ENCODE peak calls at places on chromosome 5, in six cellular contexts. M, O, C, B, Q and V are unnamed samples. For H3K4me1, the result is how much of the 10 kb centered on the place peaks cover.

GRCh38 chr5:175526691-175527090 is 48.3 kb downstream of the SFXN1 start:
- DNase-seq in M (no peak), O (no peak), C (no peak), B (no peak), Q (no peak), V (no peak)

GRCh38 chr5:74384851-74385250 is 255.7 kb downstream of the ENC1 start:
- DNase-seq in M (no peak), O (no peak), C (no peak), B (no peak), Q (no peak), V (no peak)

GRCh38 chr5:134100283-134101011 is 14.0 kb upstream of the TCF7 start:
- DNase-seq in M (peak), O (peak), C (peak), B (peak), Q (peak), V (no peak)

GRCh38 chr5:133423618-133424282 is 188.6 kb downstream of the FSTL4 start:
- DNase-seq in M (peak), O (peak), C (peak), B (peak), Q (peak), V (peak)

GRCh38 chr5:15425802-15426201 is 74.2 kb upstream of the FBXL7 start:
- DNase-seq in M (peak), O (no peak), C (no peak), B (no peak), Q (no peak), V (no peak)

GRCh38 chr5:137743031-137743640 is 7.2 kb upstream of the KLHL3 start:
- DNase-seq in M (peak), O (no peak), C (peak), B (peak), Q (peak), V (no peak)

GRCh38 chr5:111953351-111954127 is 196.5 kb upstream of the NREP start:
- DNase-seq in M (peak), O (no peak), C (no peak), B (peak), Q (no peak), V (no peak)

GRCh38 chr5:77630246-77631165 is 8.0 kb downstream of the OTP start:
- DNase-seq in M (no peak), O (no peak), C (peak), B (no peak), Q (peak), V (peak)

GRCh38 chr5:143383988-143384387 is 19.5 kb downstream of the NR3C1 start:
- DNase-seq in M (no peak), O (no peak), C (no peak), B (no peak), Q (no peak), V (no peak)

GRCh38 chr5:181149806-181150733 is 2.7 kb downstream of the OR2V2 start:
- DNase-seq in M (no peak), O (no peak), C (no peak), B (no peak), Q (no peak), V (no peak)

GRCh38 chr5:77852068-77852513 is 76.0 kb upstream of the TBCA start:
- DNase-seq in M (peak), O (no peak), C (no peak), B (no peak), Q (no peak), V (no peak)

GRCh38 chr5:73388371-73388684 is 60.2 kb downstream of the FOXD1 start:
- DNase-seq in M (no peak), O (no peak), C (no peak), B (peak), Q (no peak), V (no peak)

GRCh38 chr5:73596705-73597328 is 29.2 kb upstream of the ARHGEF28 start:
- DNase-seq in M (peak), O (no peak), C (peak), B (peak), Q (peak), V (no peak)

GRCh38 chr5:32331217-32331926 is 18.6 kb upstream of the MTMR12 start:
- DNase-seq in M (no peak), O (no peak), C (no peak), B (no peak), Q (peak), V (no peak)

GRCh38 chr5:142353093-142353472 is 28.3 kb upstream of the SPRY4 start:
- DNase-seq in M (no peak), O (no peak), C (no peak), B (no peak), Q (no peak), V (no peak)

GRCh38 chr5:138371454-138371853 is 19.0 kb downstream of the KDM3B start:
- DNase-seq in M (no peak), O (no peak), C (no peak), B (no peak), Q (no peak), V (no peak)

GRCh38 chr5:135587849-135588248 is 9.1 kb upstream of the CXCL14 start:
- DNase-seq in M (no peak), O (no peak), C (no peak), B (no peak), Q (no peak), V (no peak)

GRCh38 chr5:33637011-33637410 is 196.2 kb downstream of the TARS1 start:
- DNase-seq in M (peak), O (no peak), C (no peak), B (no peak), Q (no peak), V (no peak)

GRCh38 chr5:151138114-151138513 is 19.5 kb downstream of the ANXA6 start:
- DNase-seq in M (no peak), O (no peak), C (no peak), B (no peak), Q (no peak), V (no peak)
- H3K4me1 ChIP-seq in M (under half), O (under half), C (under half), B (under half), Q (under half), V (under half)

GRCh38 chr5:51382759-51383493 is at the start of gene ISL1:
- DNase-seq in M (peak), O (peak), C (peak), B (peak), Q (peak), V (peak)

GRCh38 chr5:51378778-51379652 is 4.2 kb upstream of the ISL1 start:
- DNase-seq in M (no peak), O (no peak), C (no peak), B (no peak), Q (no peak), V (no peak)

GRCh38 chr5:51381801-51382507 is 1.3 kb upstream of the ISL1 start:
- DNase-seq in M (no peak), O (no peak), C (no peak), B (no peak), Q (no peak), V (no peak)

GRCh38 chr5:51382508-51382758 is 815 bp upstream of the ISL1 start:
- DNase-seq in M (no peak), O (no peak), C (no peak), B (no peak), Q (no peak), V (no peak)

GRCh38 chr5:51380603-51381207 is 2.5 kb upstream of the ISL1 start:
- DNase-seq in M (peak), O (no peak), C (peak), B (peak), Q (peak), V (no peak)
- H3K4me1 ChIP-seq in M (under half), O (under half), C (under half), B (under half), Q (under half), V (under half)

GRCh38 chr5:139650031-139650688 is 2.0 kb downstream of the CXXC5 start:
- DNase-seq in M (no peak), O (peak), C (no peak), B (no peak), Q (peak), V (peak)
- H3K4me1 ChIP-seq in M (under half), O (under half), C (under half), B (under half), Q (half or more), V (half or more)

DNA sequence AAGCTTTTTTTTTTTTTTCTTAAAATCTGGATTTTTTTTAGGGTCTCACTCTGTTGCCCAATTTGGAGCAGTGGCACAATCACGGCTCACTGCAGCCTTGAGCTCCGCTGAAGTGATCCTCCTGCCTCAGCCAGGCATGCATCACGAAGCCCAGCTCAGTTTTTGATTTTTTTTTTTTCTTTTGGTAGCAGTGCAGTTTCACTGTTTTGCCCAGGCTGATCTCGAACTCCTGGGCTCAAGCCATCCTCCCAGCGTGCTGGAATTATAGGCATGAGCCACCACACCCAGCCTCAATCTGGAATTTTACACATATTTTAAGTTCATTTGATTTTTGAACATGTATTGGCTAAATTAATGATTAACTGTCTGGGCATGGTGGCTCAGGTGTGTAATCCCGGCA is 36.3 kb downstream of the TRIO start:
- DNase-seq in M (no peak), O (no peak), C (no peak), B (no peak), Q (no peak), V (no peak)
- H3K4me1 ChIP-seq in M (under half), O (under half), C (under half), B (under half), Q (under half), V (under half)

GRCh38 chr5:9524941-9525340 is 20.9 kb downstream of the SEMA5A start:
- DNase-seq in M (no peak), O (no peak), C (no peak), B (no peak), Q (no peak), V (no peak)
- H3K4me1 ChIP-seq in M (under half), O (under half), C (under half), B (under half), Q (under half), V (under half)

GRCh38 chr5:150515446-150515845 is 7.5 kb downstream of the NDST1 start:
- DNase-seq in M (peak), O (peak), C (no peak), B (peak), Q (no peak), V (no peak)
- H3K4me1 ChIP-seq in M (under half), O (under half), C (under half), B (under half), Q (half or more), V (half or more)

GRCh38 chr5:89447027-89447426 is 564.0 kb upstream of the MEF2C start:
- DNase-seq in M (no peak), O (no peak), C (no peak), B (no peak), Q (no peak), V (no peak)
- H3K4me1 ChIP-seq in M (under half), O (under half), C (under half), B (under half), Q (under half), V (under half)